ENCODE peak calls at places on chromosomes 3 and 15, in five cellular contexts. P is GM12864, C is mammary epithelial cell, N is fibroblast of the aortic adventitia, L is mucosa of descending colon. B is an unnamed sample.

GRCh38 chr3:79329154-79329553 is 438.6 kb downstream of the ROBO1 start:
- DNase-seq in N (no peak), L (no peak), C (peak; percentile 9), P (no peak), B (no peak)

GRCh38 chr15:61169275-61169903 is 59.7 kb downstream of the RORA start:
- DNase-seq in C (no peak), P (no peak), L (no peak), N (no peak), B (no peak)

GRCh38 chr3:62874398-62875102 is 666 bp downstream of the CADPS start:
- DNase-seq in N (no peak), P (no peak), C (no peak), L (peak; percentile 24), B (no peak)

GRCh38 chr3:66475386-66476020 is 25.3 kb downstream of the LRIG1 start:
- DNase-seq in N (no peak), C (no peak), L (no peak), P (no peak), B (no peak)

GRCh38 chr3:119783883-119784282 is 2.0 kb downstream of the NR1I2 start:
- DNase-seq in N (no peak), C (no peak), P (no peak), L (no peak), B (no peak)

GRCh38 chr15:81304226-81304625 is 19.7 kb downstream of the STARD5 start:
- DNase-seq in L (no peak), N (peak; percentile 39), P (no peak), C (peak; percentile 47), B (peak; percentile 64)

GRCh38 chr15:55434989-55435825 is 26.9 kb downstream of the PIERCE2 start:
- DNase-seq in N (peak; percentile 78), C (peak; percentile 40), P (peak; percentile 5), L (peak; percentile 25), B (peak; percentile 50)

GRCh38 chr3:136464502-136464901 is 214.4 kb downstream of the PCCB start:
- DNase-seq in N (no peak), P (no peak), C (peak; percentile 9), L (no peak), B (peak; percentile 82)

GRCh38 chr15:76642671-76643070 is 262.5 kb downstream of the SCAPER start:
- DNase-seq in C (no peak), N (peak; percentile 6), P (no peak), L (no peak), B (no peak)
- TF ChIP-seq CTCF in C (no peak), N (peak; percentile 36), P (peak; percentile 38), L (no peak), B (peak; percentile 74)

GRCh38 chr15:65386376-65386775 is 8.6 kb upstream of the IGDCC3 start:
- DNase-seq in N (no peak), L (no peak), C (no peak), P (no peak), B (no peak)
- TF ChIP-seq CTCF in N (no peak), L (no peak), C (no peak), P (no peak), B (no peak)

GRCh38 chr3:12194669-12195161 is 36.0 kb upstream of the TIMP4 start:
- DNase-seq in C (peak; percentile 31), L (peak; percentile 81), P (peak; percentile 55), N (peak; percentile 77), B (peak; percentile 13)
- TF ChIP-seq CTCF in C (peak; percentile 23), L (peak; percentile 75), P (peak; percentile 89), N (no peak), B (peak; percentile 57)

GRCh38 chr3:31567036-31567435 is 34.3 kb downstream of the STT3B start:
- DNase-seq in L (no peak), P (no peak), C (no peak), N (no peak), B (peak; percentile 1)
- TF ChIP-seq CTCF in L (no peak), P (peak; percentile 62), C (peak; percentile 37), N (no peak), B (peak; percentile 72)

GRCh38 chr3:57852896-57853295 is 96.8 kb downstream of the SLMAP start:
- DNase-seq in C (peak; percentile 12), P (no peak), L (no peak), N (peak; percentile 66), B (peak; percentile 15)
- TF ChIP-seq CTCF in C (peak; percentile 13), P (no peak), L (no peak), N (peak; percentile 29), B (peak; percentile 79)

DNA sequence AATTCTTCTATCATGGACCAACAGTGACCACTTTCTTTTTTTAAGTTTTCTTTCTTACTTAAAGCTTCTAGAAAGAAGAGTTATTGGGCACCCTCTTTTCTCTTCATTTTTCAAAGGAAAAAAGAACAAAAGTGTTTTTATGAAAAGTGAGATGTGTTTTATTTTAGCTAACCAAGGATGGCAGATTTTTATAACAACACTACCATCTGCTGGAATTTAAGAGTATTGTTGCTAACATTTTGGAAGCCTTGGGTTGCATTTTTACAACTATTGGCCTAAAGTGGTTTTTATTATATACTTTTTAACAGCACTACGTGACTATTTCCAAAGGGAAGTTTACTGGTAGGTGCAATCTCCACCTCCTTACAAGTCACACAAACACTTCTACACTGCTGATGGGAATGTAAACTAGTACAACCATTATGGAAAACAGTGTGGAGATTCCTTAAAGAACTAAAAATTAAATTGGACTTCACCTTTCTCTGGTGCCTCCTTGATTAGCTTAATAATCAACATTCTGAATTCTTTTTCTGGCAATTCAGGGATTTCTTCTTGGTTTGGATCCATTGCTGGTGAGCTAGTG is 237.7 kb upstream of the AGTR1 start:
- DNase-seq in N (peak; percentile 42), C (no peak), P (no peak), L (no peak), B (peak; percentile 10)
- TF ChIP-seq CTCF in N (peak; percentile 37), C (peak; percentile 23), P (peak; percentile 25), L (no peak), B (peak; percentile 77)

DNA sequence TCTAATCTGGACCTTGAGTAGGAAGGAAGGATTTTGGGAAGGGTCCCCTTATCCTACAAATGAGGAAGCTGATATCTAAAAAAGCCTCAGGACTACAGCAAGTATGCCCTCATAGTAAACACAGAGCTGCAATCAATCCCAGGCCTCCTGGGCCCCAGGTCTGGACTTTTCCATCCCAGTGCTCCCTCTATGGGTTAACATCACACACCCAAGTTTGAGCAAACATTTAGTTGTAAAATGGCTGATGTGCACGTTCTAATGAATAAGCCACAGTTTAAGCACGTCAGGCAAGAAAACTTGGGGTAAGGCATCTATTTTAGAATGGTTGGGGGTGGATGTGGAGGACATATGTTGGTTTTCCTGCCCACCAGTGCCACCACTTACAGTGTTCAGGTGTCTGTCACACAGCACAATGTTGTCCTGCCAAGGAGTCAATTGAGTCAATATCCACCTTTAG is 44.3 kb upstream of the UBE2E1 start:
- DNase-seq in L (peak; percentile 64), N (peak; percentile 40), P (no peak), C (peak; percentile 44), B (peak; percentile 44)
- TF ChIP-seq CTCF in L (peak; percentile 8), N (peak; percentile 32), P (peak; percentile 50), C (peak; percentile 45), B (peak; percentile 71)

DNA sequence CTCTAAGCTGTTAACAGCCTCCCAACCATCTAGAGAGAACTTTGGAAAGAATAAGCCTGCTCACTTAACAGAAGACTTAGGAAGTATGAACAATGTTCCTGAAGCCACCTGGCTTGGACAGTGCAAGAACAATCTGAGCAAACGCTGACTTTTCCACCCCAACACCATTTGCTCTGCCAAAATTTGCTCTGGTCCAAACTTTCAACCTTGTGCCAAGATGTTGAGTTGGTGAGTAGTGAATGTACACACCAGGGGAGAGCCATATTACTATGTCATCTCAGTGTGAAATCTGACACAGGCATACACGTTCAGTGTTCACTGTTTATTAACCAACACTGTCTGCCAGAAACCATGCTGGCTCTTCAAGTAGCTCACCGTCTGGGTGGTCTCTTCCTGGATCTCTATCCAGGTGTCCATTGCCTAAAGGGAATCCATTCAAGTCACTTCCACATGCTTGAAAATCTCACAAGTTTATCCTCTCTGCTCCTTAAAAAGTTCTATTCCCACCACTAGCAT is 152.8 kb upstream of the LPP start:
- DNase-seq in N (peak; percentile 39), P (no peak), L (no peak), C (no peak), B (no peak)
- TF ChIP-seq CTCF in N (no peak), P (no peak), L (no peak), C (no peak), B (no peak)

DNA sequence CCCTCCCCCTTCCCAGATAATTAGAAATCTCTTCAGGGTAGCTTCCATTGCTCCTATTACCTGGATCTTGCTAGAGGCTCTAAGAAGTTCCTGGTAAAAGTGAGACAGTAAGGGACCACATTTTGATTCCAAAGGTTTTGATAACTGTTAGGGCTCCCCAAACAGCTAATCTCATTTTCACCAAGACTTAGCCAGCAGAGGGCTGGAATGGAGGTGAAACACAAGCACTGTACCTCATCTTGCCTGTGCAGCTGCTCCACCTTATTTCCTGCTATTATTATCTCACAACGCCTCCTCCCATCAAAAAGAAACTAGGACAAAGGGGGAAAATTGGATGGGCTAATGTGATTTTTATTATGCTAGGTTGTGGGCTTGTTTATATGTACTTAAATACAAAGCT is 7.3 kb downstream of the SETD5 start:
- DNase-seq in N (no peak), C (peak; percentile 39), L (no peak), P (no peak), B (no peak)
- TF ChIP-seq CTCF in N (no peak), C (no peak), L (no peak), P (peak; percentile 29), B (peak; percentile 24)

DNA sequence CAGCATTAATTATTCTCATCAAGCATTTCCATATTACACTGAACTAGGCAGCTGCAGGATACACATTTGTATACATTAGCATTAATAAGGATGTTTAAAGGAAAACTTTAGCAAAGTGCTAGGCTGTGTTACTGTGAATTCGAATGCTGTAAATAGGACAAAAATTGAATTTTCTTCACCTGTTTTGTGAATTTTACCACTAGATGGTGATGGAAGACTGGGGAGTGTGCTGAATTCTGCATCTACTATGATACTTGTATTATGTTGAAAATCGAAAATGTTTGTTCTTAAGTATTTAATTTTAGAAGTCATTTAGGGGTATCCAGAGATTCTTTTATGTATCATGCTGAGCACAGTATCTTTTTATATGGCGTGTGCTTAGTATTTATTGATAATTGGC is 12.3 kb upstream of the P2RY14 start:
- DNase-seq in C (no peak), P (no peak), N (peak; percentile 79), L (no peak), B (peak; percentile 36)
- TF ChIP-seq CTCF in C (peak; percentile 48), P (peak; percentile 39), N (peak; percentile 65), L (no peak), B (peak; percentile 83)

B was measured in HFFc6.